ENCODE peak calls at places on chromosomes 4 and X, in eight cellular contexts. F is transverse colon, M is sigmoid colon, V is tibial nerve, O is esophagus muscularis mucosa, I is ovary, N is suprapubic skin, R is upper lobe of left lung. D is an unnamed sample.

GRCh38 chrX:129534816-129535578 is 5.1 kb upstream of the OCRL start:
- DNase-seq in F (no peak), M (no peak), V (no peak), O (no peak), I (no peak), N (no peak), R (no peak), D (no peak)

GRCh38 chr4:70838400-70838971 is 1.2 kb downstream of the GRSF1 start:
- DNase-seq in F (no peak), M (no peak), V (no peak), O (no peak), I (no peak), N (no peak), R (no peak), D (no peak)

GRCh38 chr4:151227731-151228130 is 49.2 kb upstream of the PRSS48 start:
- DNase-seq in F (peak; percentile 18), M (peak; percentile 85), V (peak; percentile 66), O (peak; percentile 84), I (no peak), N (peak; percentile 83), R (no peak), D (no peak)

GRCh38 chr4:147732516-147733193 is 767 bp downstream of the ARHGAP10 start:
- DNase-seq in F (peak; percentile 11), M (peak; percentile 72), V (no peak), O (no peak), I (peak; percentile 72), N (no peak), R (no peak), D (no peak)

GRCh38 chr4:56655627-56656345 is 25.3 kb downstream of the HOPX start:
- DNase-seq in F (peak; percentile 10), M (no peak), V (no peak), O (no peak), I (peak; percentile 20), N (no peak), R (peak; percentile 86), D (no peak)

GRCh38 chr4:116358633-116359222 is 726.6 kb downstream of the TRAM1L1 start:
- DNase-seq in F (peak; percentile 66), M (no peak), V (no peak), O (no peak), I (no peak), N (no peak), R (no peak), D (peak; percentile 69)

GRCh38 chr4:88820723-88821368 is 123.2 kb upstream of the NAP1L5 start:
- DNase-seq in F (no peak), M (no peak), V (no peak), O (no peak), I (no peak), N (no peak), R (no peak), D (no peak)

GRCh38 chr4:76904646-76905190 is 6.8 kb upstream of the SOWAHB start:
- DNase-seq in F (no peak), M (no peak), V (no peak), O (no peak), I (no peak), N (no peak), R (no peak), D (no peak)

GRCh38 chr4:14410469-14410868 is 591.8 kb upstream of the CPEB2 start:
- DNase-seq in F (no peak), M (no peak), V (no peak), O (no peak), I (no peak), N (no peak), R (no peak), D (no peak)

DNA sequence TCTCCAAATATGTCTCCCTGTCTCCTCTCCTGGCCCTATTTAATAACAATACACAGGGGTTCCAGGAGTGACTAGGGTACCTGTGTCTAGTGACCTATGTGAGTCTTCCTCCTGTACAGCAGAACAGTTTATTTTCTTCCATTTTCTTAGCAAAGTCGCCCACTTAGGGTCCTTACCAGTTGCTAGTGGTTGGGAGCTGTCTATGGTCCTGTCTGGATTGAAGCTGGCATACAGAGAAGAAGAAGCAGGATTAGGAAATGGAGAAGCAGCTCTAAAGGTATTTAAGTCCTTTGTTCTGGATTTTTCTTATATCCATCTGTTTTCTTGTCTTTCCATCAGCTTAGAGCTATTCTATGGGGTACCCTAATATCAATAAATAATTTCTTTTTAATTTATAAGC is 587.1 kb upstream of the CPEB2 start:
- DNase-seq in F (no peak), M (no peak), V (no peak), O (no peak), I (no peak), N (no peak), R (no peak), D (no peak)
- TF ChIP-seq EP300 in F (no peak), M (no peak), V (no peak), O (no peak), I (no peak), N (no peak), R (no peak), D (no peak)

GRCh38 chrX:70092247-70092646 is 30.0 kb downstream of the OTUD6A start:
- DNase-seq in F (no peak), M (no peak), V (no peak), O (no peak), I (no peak), N (no peak), R (no peak), D (no peak)

DNA sequence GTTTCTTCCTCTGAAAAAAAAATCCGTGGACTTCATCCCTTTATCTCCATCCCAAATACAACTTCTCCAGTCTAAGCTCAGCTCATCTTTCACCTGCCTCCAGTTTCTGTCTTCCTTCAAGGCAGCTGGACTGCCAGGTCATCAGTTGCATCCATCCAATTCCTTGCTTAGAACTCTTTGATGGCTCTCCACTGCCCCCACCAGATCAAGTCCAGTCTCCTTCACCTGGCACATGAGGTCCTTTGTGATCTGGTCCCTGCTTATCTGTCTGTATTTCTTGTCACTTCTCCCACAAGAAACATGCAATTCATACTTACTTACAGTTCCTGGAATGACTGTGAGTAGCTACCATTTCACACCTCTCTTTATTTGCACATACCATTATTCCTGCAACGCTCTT is 33.8 kb downstream of the OTUD6A start:
- DNase-seq in F (no peak), M (no peak), V (no peak), O (no peak), I (no peak), N (no peak), R (no peak), D (no peak)
- TF ChIP-seq EP300 in F (no peak), M (no peak), V (no peak), O (no peak), I (no peak), N (no peak), R (no peak), D (no peak)

GRCh38 chr4:3311489-3312171 is 18.8 kb downstream of the RGS12 start:
- DNase-seq in F (peak; percentile 42), M (no peak), V (no peak), O (no peak), I (no peak), N (no peak), R (no peak), D (peak; percentile 18)

GRCh38 chr4:3313556-3314228 is 20.9 kb downstream of the RGS12 start:
- DNase-seq in F (no peak), M (no peak), V (no peak), O (no peak), I (no peak), N (peak; percentile 71), R (no peak), D (peak; percentile 17)

GRCh38 chr4:3314706-3315260 is 22.0 kb downstream of the RGS12 start:
- DNase-seq in F (no peak), M (no peak), V (no peak), O (no peak), I (no peak), N (no peak), R (no peak), D (peak; percentile 10)

GRCh38 chr4:3312362-3312761 is 19.5 kb downstream of the RGS12 start:
- DNase-seq in F (no peak), M (no peak), V (no peak), O (no peak), I (no peak), N (no peak), R (no peak), D (peak; percentile 5)

DNA sequence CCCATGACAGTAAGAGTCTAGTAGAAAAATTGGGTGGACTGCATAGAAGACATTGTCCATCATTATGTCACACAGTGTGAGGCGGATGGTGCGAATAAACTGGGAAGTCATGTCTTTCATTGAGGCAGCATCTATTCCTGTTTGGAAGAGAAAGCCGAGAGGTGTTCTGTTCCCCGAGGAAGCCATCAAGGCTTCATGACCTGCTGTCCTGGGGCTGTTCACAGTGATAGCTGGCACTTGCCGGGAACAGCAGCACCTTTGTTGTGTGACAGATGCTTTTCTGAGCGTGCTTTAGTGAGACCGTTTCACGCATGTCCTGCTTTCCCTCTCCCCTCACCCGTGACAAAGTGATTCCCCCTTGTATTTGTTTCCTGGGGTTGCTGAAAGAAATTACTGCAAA is 20.3 kb downstream of the RGS12 start:
- DNase-seq in F (no peak), M (no peak), V (no peak), O (no peak), I (no peak), N (no peak), R (no peak), D (no peak)
- TF ChIP-seq EP300 in F (no peak), M (no peak), V (no peak), O (no peak), I (no peak), N (no peak), R (no peak), D (no peak)

GRCh38 chr4:80005863-80006262 is 67.2 kb downstream of the ANTXR2 start:
- DNase-seq in F (no peak), M (no peak), V (no peak), O (no peak), I (no peak), N (no peak), R (no peak), D (no peak)
- TF ChIP-seq EP300 in F (no peak), M (no peak), V (no peak), O (no peak), I (no peak), N (no peak), R (no peak), D (no peak)

DNA sequence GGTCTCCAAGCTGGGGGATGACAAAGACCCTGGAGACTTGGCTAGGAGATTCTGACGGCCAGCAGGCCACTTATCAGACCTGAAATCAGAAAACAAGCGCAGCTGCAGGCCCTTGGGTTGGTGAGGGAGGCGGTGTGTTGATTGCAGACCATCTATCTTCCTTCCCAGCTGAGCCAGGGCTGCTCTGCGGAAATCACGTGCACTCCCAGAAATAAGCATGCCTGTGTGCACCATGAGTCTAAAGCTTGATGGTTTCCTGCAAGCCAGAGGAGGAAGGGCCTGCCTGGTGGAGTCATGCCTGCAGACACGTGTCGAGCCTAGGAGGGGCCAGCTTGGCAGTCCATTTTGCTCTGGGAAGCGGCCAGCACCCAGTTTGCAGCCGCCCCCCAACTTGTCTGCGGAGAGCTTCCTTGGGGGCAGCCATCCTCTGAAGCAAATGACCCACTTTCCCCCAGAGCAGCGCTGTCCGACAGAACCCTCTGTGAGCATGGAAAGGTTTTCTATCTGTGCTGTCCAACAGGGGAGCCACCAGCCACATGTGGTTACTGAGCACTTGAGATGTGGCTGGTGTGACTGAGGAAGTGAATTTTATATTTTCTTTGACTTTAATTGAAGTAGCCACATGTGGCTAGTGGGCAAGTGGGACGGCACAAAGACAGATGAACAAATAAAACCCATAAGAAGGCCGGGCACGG is 175.7 kb upstream of the BCOR start:
- DNase-seq in F (no peak), M (peak; percentile 72), V (no peak), O (no peak), I (no peak), N (no peak), R (no peak), D (no peak)
- TF ChIP-seq EP300 in F (no peak), M (no peak), V (no peak), O (no peak), I (no peak), N (no peak), R (peak; percentile 62), D (no peak)

D was measured in stomach.